ENCODE peak calls at places on chromosome 3, in five cellular contexts. One of them, this sample, is unnamed.

GRCh38 chr3:90039994-90040393 is 932.6 kb downstream of the EPHA3 start:
- DNase-seq in effector CD4-positive, alpha-beta T cell: no peak
- DNase-seq in T-helper 2 cell: no peak
- DNase-seq in colonic mucosa: no peak
- DNase-seq in stimulated activated CD4-positive, alpha-beta T cell treated with anti-CD3 and anti-CD28 coated beads, TNF-alpha, amount 100 ng/mL, for 1 hour: no peak
- DNase-seq in this sample: no peak

GRCh38 chr3:37862219-37862711 is 585 bp downstream of the CTDSPL start:
- DNase-seq in effector CD4-positive, alpha-beta T cell: no peak
- DNase-seq in T-helper 2 cell: no peak
- DNase-seq in colonic mucosa: peak
- DNase-seq in stimulated activated CD4-positive, alpha-beta T cell treated with anti-CD3 and anti-CD28 coated beads, TNF-alpha, amount 100 ng/mL, for 1 hour: no peak
- DNase-seq in this sample: no peak

GRCh38 chr3:179488213-179488612 is 36.9 kb upstream of the GNB4 start:
- DNase-seq in effector CD4-positive, alpha-beta T cell: no peak
- DNase-seq in T-helper 2 cell: no peak
- DNase-seq in colonic mucosa: no peak
- DNase-seq in stimulated activated CD4-positive, alpha-beta T cell treated with anti-CD3 and anti-CD28 coated beads, TNF-alpha, amount 100 ng/mL, for 1 hour: no peak
- DNase-seq in this sample: no peak

GRCh38 chr3:184619348-184619747 is 57.8 kb downstream of the EPHB3 start:
- DNase-seq in effector CD4-positive, alpha-beta T cell: no peak
- DNase-seq in T-helper 2 cell: no peak
- DNase-seq in colonic mucosa: no peak
- DNase-seq in stimulated activated CD4-positive, alpha-beta T cell treated with anti-CD3 and anti-CD28 coated beads, TNF-alpha, amount 100 ng/mL, for 1 hour: no peak
- DNase-seq in this sample: no peak

GRCh38 chr3:127170794-127171193 is 22.1 kb upstream of the PRR23E start:
- DNase-seq in effector CD4-positive, alpha-beta T cell: no peak
- DNase-seq in T-helper 2 cell: no peak
- DNase-seq in colonic mucosa: no peak
- DNase-seq in stimulated activated CD4-positive, alpha-beta T cell treated with anti-CD3 and anti-CD28 coated beads, TNF-alpha, amount 100 ng/mL, for 1 hour: no peak
- DNase-seq in this sample: no peak

GRCh38 chr3:178137206-178137605 is 399.0 kb upstream of the KCNMB2 start:
- DNase-seq in effector CD4-positive, alpha-beta T cell: no peak
- DNase-seq in T-helper 2 cell: no peak
- DNase-seq in colonic mucosa: no peak
- DNase-seq in stimulated activated CD4-positive, alpha-beta T cell treated with anti-CD3 and anti-CD28 coated beads, TNF-alpha, amount 100 ng/mL, for 1 hour: no peak
- DNase-seq in this sample: no peak

GRCh38 chr3:159829056-159829995 is 159.3 kb upstream of the IL12A start:
- DNase-seq in effector CD4-positive, alpha-beta T cell: no peak
- DNase-seq in T-helper 2 cell: no peak
- DNase-seq in colonic mucosa: peak
- DNase-seq in stimulated activated CD4-positive, alpha-beta T cell treated with anti-CD3 and anti-CD28 coated beads, TNF-alpha, amount 100 ng/mL, for 1 hour: no peak
- DNase-seq in this sample: no peak

GRCh38 chr3:175737646-175738572 is 878.8 kb downstream of the NAALADL2 start:
- DNase-seq in effector CD4-positive, alpha-beta T cell: no peak
- DNase-seq in T-helper 2 cell: no peak
- DNase-seq in colonic mucosa: no peak
- DNase-seq in stimulated activated CD4-positive, alpha-beta T cell treated with anti-CD3 and anti-CD28 coated beads, TNF-alpha, amount 100 ng/mL, for 1 hour: no peak
- DNase-seq in this sample: no peak

GRCh38 chr3:184688251-184688851 is 23.5 kb downstream of the MAGEF1 start:
- DNase-seq in effector CD4-positive, alpha-beta T cell: no peak
- DNase-seq in T-helper 2 cell: no peak
- DNase-seq in colonic mucosa: no peak
- DNase-seq in stimulated activated CD4-positive, alpha-beta T cell treated with anti-CD3 and anti-CD28 coated beads, TNF-alpha, amount 100 ng/mL, for 1 hour: no peak
- DNase-seq in this sample: no peak

GRCh38 chr3:113264741-113265140 is 53.4 kb downstream of the BOC start:
- DNase-seq in effector CD4-positive, alpha-beta T cell: no peak
- DNase-seq in T-helper 2 cell: no peak
- DNase-seq in colonic mucosa: no peak
- DNase-seq in stimulated activated CD4-positive, alpha-beta T cell treated with anti-CD3 and anti-CD28 coated beads, TNF-alpha, amount 100 ng/mL, for 1 hour: no peak
- DNase-seq in this sample: no peak

GRCh38 chr3:23985752-23986544 is 40.9 kb downstream of the NR1D2 start:
- DNase-seq in effector CD4-positive, alpha-beta T cell: no peak
- DNase-seq in T-helper 2 cell: no peak
- DNase-seq in colonic mucosa: no peak
- DNase-seq in stimulated activated CD4-positive, alpha-beta T cell treated with anti-CD3 and anti-CD28 coated beads, TNF-alpha, amount 100 ng/mL, for 1 hour: no peak
- DNase-seq in this sample: no peak

GRCh38 chr3:11575964-11576363 is 67.8 kb downstream of the VGLL4 start:
- DNase-seq in effector CD4-positive, alpha-beta T cell: no peak
- DNase-seq in T-helper 2 cell: no peak
- DNase-seq in colonic mucosa: no peak
- DNase-seq in stimulated activated CD4-positive, alpha-beta T cell treated with anti-CD3 and anti-CD28 coated beads, TNF-alpha, amount 100 ng/mL, for 1 hour: no peak
- DNase-seq in this sample: no peak

GRCh38 chr3:65479967-65480366 is 558.8 kb downstream of the MAGI1 start:
- DNase-seq in effector CD4-positive, alpha-beta T cell: no peak
- DNase-seq in T-helper 2 cell: no peak
- DNase-seq in colonic mucosa: no peak
- DNase-seq in stimulated activated CD4-positive, alpha-beta T cell treated with anti-CD3 and anti-CD28 coated beads, TNF-alpha, amount 100 ng/mL, for 1 hour: no peak
- DNase-seq in this sample: no peak

GRCh38 chr3:79960594-79960993 is 192.8 kb upstream of the ROBO1 start:
- DNase-seq in effector CD4-positive, alpha-beta T cell: no peak
- DNase-seq in T-helper 2 cell: no peak
- DNase-seq in colonic mucosa: no peak
- DNase-seq in stimulated activated CD4-positive, alpha-beta T cell treated with anti-CD3 and anti-CD28 coated beads, TNF-alpha, amount 100 ng/mL, for 1 hour: no peak
- DNase-seq in this sample: no peak

GRCh38 chr3:119310052-119310451 is 15.9 kb downstream of the ARHGAP31 start:
- DNase-seq in effector CD4-positive, alpha-beta T cell: no peak
- DNase-seq in T-helper 2 cell: no peak
- DNase-seq in colonic mucosa: no peak
- DNase-seq in stimulated activated CD4-positive, alpha-beta T cell treated with anti-CD3 and anti-CD28 coated beads, TNF-alpha, amount 100 ng/mL, for 1 hour: no peak
- DNase-seq in this sample: no peak

GRCh38 chr3:168794427-168794826 is 698.7 kb upstream of the GOLIM4 start:
- DNase-seq in effector CD4-positive, alpha-beta T cell: no peak
- DNase-seq in T-helper 2 cell: no peak
- DNase-seq in colonic mucosa: no peak
- DNase-seq in stimulated activated CD4-positive, alpha-beta T cell treated with anti-CD3 and anti-CD28 coated beads, TNF-alpha, amount 100 ng/mL, for 1 hour: no peak
- DNase-seq in this sample: no peak

GRCh38 chr3:197465996-197466549 is 89.7 kb downstream of the BDH1 start:
- DNase-seq in effector CD4-positive, alpha-beta T cell: no peak
- DNase-seq in T-helper 2 cell: no peak
- DNase-seq in colonic mucosa: no peak
- DNase-seq in stimulated activated CD4-positive, alpha-beta T cell treated with anti-CD3 and anti-CD28 coated beads, TNF-alpha, amount 100 ng/mL, for 1 hour: no peak
- DNase-seq in this sample: no peak

GRCh38 chr3:169945313-169945712 is 21.3 kb upstream of the SEC62 start:
- DNase-seq in effector CD4-positive, alpha-beta T cell: no peak
- DNase-seq in T-helper 2 cell: no peak
- DNase-seq in colonic mucosa: peak
- DNase-seq in stimulated activated CD4-positive, alpha-beta T cell treated with anti-CD3 and anti-CD28 coated beads, TNF-alpha, amount 100 ng/mL, for 1 hour: no peak
- DNase-seq in this sample: no peak

GRCh38 chr3:30779686-30780287 is 114.7 kb downstream of the GADL1 start:
- DNase-seq in effector CD4-positive, alpha-beta T cell: no peak
- DNase-seq in T-helper 2 cell: no peak
- DNase-seq in colonic mucosa: peak
- DNase-seq in stimulated activated CD4-positive, alpha-beta T cell treated with anti-CD3 and anti-CD28 coated beads, TNF-alpha, amount 100 ng/mL, for 1 hour: no peak
- DNase-seq in this sample: no peak